ENCODE peak calls at places on chromosome 6, in seven cellular contexts. M is keratinocyte; W is nephron progenitor cell; O is BE2C; T is AG08395; K is CD8-positive, alpha-beta T cell; E is activated T-helper 1 cell treated with anti-CD3 and anti-CD28 coated beads, Interleukin-2, amount 50 U/mL, for 16 hours. G is an unnamed sample.

GRCh38 chr6:43113431-43114260 is 37.5 kb downstream of the PTK7 start:
- DNase-seq in M (no peak), T (no peak), K (no peak), O (peak; percentile 94), E (no peak), W (no peak), G (no peak)

GRCh38 chr6:49348561-49348960 is 114.5 kb downstream of the MMUT start:
- DNase-seq in O (no peak), K (no peak), E (no peak), T (no peak), W (no peak), M (no peak), G (no peak)

GRCh38 chr6:37550436-37550835 is 50.7 kb upstream of the CCDC167 start:
- DNase-seq in T (peak; percentile 47), E (no peak), K (no peak), M (no peak), W (no peak), O (no peak), G (no peak)

GRCh38 chr6:28747631-28748157 is 176.1 kb downstream of the TRIM27 start:
- DNase-seq in M (peak; percentile 86), W (peak; percentile 48), K (no peak), O (peak; percentile 91), E (no peak), T (peak; percentile 7), G (no peak)

GRCh38 chr6:24492475-24492874 is 2.3 kb upstream of the ALDH5A1 start:
- DNase-seq in K (no peak), O (no peak), M (no peak), W (peak; percentile 21), T (no peak), E (no peak), G (peak; percentile 38)

GRCh38 chr6:150241751-150242150 is 98.9 kb downstream of the PPP1R14C start:
- DNase-seq in M (no peak), K (no peak), T (no peak), O (no peak), W (no peak), E (no peak), G (no peak)

GRCh38 chr6:118252474-118252873 is 295.6 kb upstream of the PLN start:
- DNase-seq in M (no peak), O (no peak), E (no peak), K (no peak), T (no peak), W (no peak), G (no peak)

GRCh38 chr6:88013554-88013953 is 34.1 kb upstream of the SPACA1 start:
- DNase-seq in T (no peak), W (no peak), K (no peak), M (no peak), O (no peak), E (no peak), G (no peak)

GRCh38 chr6:114167583-114168576 is 174.9 kb downstream of the HS3ST5 start:
- DNase-seq in O (no peak), T (no peak), M (no peak), K (no peak), W (no peak), E (no peak), G (no peak)

GRCh38 chr6:144377586-144377985 is 92.5 kb downstream of the UTRN start:
- DNase-seq in W (peak; percentile 16), M (no peak), T (peak; percentile 63), E (no peak), O (no peak), K (no peak), G (no peak)

GRCh38 chr6:118514689-118515088 is 33.4 kb upstream of the PLN start:
- DNase-seq in T (no peak), O (no peak), K (no peak), M (no peak), E (no peak), W (no peak), G (no peak)

GRCh38 chr6:111938710-111939109 is 65.5 kb upstream of the FYN start:
- DNase-seq in O (no peak), T (peak; percentile 35), E (no peak), K (no peak), M (no peak), W (no peak), G (no peak)

GRCh38 chr6:52326540-52327364 is 35.2 kb upstream of the PAQR8 start:
- DNase-seq in T (no peak), E (no peak), O (no peak), K (no peak), M (no peak), W (no peak), G (no peak)

GRCh38 chr6:84278311-84278710 is 50.9 kb upstream of the CEP162 start:
- DNase-seq in W (no peak), T (peak; percentile 38), O (no peak), M (no peak), E (no peak), K (no peak), G (no peak)

GRCh38 chr6:37536462-37537225 is 37.0 kb upstream of the CCDC167 start:
- DNase-seq in W (peak; percentile 39), O (peak; percentile 62), T (no peak), M (no peak), E (no peak), K (no peak), G (no peak)

G was measured in right atrium auricular region.